ENCODE peak calls at places on chromosomes 12 and 14, in four cellular contexts. M, N, L and U are unnamed samples.
A peak's percentile ranks its signal among the peaks of the same experiment; 100 is the strongest.

GRCh38 chr12:81146228-81147225 is 68.6 kb downstream of the ACSS3 start:
- DNase-seq in M (peak; percentile 87), N (no peak), L (no peak), U (no peak)

GRCh38 chr14:89374908-89375307 is 42.1 kb downstream of the FOXN3 start:
- DNase-seq in M (no peak), N (no peak), L (no peak), U (no peak)

GRCh38 chr14:56378474-56378873 is 201.1 kb upstream of the TMEM260 start:
- DNase-seq in M (no peak), N (no peak), L (no peak), U (no peak)

GRCh38 chr12:94677778-94678177 is 27.4 kb upstream of the TMCC3 start:
- DNase-seq in M (no peak), N (no peak), L (no peak), U (no peak)

GRCh38 chr12:68559246-68559645 is 51.5 kb upstream of the RAP1B start:
- DNase-seq in M (no peak), N (no peak), L (no peak), U (no peak)

GRCh38 chr14:101521306-101521935 is 39.9 kb upstream of the DIO3 start:
- DNase-seq in M (no peak), N (no peak), L (no peak), U (no peak)

GRCh38 chr12:106760184-106760531 is 14.3 kb upstream of the RIC8B start:
- DNase-seq in M (no peak), N (peak; percentile 65), L (peak; percentile 21), U (peak; percentile 80)

GRCh38 chr14:32319368-32320049 is 9.6 kb upstream of the AKAP6 start:
- DNase-seq in M (no peak), N (no peak), L (no peak), U (no peak)

GRCh38 chr12:442235-442884 is 17.4 kb upstream of the B4GALNT3 start:
- DNase-seq in M (peak; percentile 36), N (no peak), L (no peak), U (peak; percentile 86)

GRCh38 chr12:52946797-52947547 is 1.9 kb upstream of the KRT18 start:
- DNase-seq in M (peak; percentile 84), N (no peak), L (no peak), U (no peak)

GRCh38 chr14:98725676-98726075 is 546.3 kb downstream of the BCL11B start:
- DNase-seq in M (no peak), N (no peak), L (no peak), U (no peak)

GRCh38 chr14:86357866-86358265 is 827.9 kb downstream of the FLRT2 start:
- DNase-seq in M (no peak), N (no peak), L (no peak), U (no peak)

GRCh38 chr12:9760699-9761406 is at the start of gene CD69:
- DNase-seq in M (no peak), N (peak; percentile 95), L (no peak), U (no peak)

GRCh38 chr12:90441431-90441830 is 513.5 kb downstream of the CCER1 start:
- DNase-seq in M (no peak), N (no peak), L (no peak), U (no peak)

GRCh38 chr14:25121342-25122129 is 71.6 kb upstream of the STXBP6 start:
- DNase-seq in M (peak; percentile 34), N (no peak), L (no peak), U (no peak)

GRCh38 chr12:19127270-19127669 is 2.3 kb upstream of the PLEKHA5 start:
- DNase-seq in M (no peak), N (no peak), L (no peak), U (no peak)

GRCh38 chr12:44117368-44117767 is 281.5 kb downstream of the TMEM117 start:
- DNase-seq in M (no peak), N (no peak), L (no peak), U (no peak)

GRCh38 chr12:124992874-124993567 is 424 bp upstream of the BRI3BP start:
- DNase-seq in M (peak; percentile 91), N (peak; percentile 69), L (peak; percentile 84), U (peak; percentile 93)
- TF ChIP-seq SUZ12 in M (no peak), N (no peak), L (no peak), U (no peak)

GRCh38 chr14:53571589-53571988 is 385.0 kb downstream of the BMP4 start:
- DNase-seq in M (no peak), N (no peak), L (no peak), U (no peak)

GRCh38 chr14:53571990-53572389 is 384.6 kb downstream of the BMP4 start:
- DNase-seq in M (no peak), N (no peak), L (peak; percentile 13), U (no peak)

GRCh38 chr14:53569471-53569870 is 387.2 kb downstream of the BMP4 start:
- DNase-seq in M (no peak), N (no peak), L (no peak), U (no peak)

GRCh38 chr14:53567236-53567785 is 389.3 kb downstream of the BMP4 start:
- DNase-seq in M (no peak), N (no peak), L (peak; percentile 7), U (peak; percentile 44)

DNA sequence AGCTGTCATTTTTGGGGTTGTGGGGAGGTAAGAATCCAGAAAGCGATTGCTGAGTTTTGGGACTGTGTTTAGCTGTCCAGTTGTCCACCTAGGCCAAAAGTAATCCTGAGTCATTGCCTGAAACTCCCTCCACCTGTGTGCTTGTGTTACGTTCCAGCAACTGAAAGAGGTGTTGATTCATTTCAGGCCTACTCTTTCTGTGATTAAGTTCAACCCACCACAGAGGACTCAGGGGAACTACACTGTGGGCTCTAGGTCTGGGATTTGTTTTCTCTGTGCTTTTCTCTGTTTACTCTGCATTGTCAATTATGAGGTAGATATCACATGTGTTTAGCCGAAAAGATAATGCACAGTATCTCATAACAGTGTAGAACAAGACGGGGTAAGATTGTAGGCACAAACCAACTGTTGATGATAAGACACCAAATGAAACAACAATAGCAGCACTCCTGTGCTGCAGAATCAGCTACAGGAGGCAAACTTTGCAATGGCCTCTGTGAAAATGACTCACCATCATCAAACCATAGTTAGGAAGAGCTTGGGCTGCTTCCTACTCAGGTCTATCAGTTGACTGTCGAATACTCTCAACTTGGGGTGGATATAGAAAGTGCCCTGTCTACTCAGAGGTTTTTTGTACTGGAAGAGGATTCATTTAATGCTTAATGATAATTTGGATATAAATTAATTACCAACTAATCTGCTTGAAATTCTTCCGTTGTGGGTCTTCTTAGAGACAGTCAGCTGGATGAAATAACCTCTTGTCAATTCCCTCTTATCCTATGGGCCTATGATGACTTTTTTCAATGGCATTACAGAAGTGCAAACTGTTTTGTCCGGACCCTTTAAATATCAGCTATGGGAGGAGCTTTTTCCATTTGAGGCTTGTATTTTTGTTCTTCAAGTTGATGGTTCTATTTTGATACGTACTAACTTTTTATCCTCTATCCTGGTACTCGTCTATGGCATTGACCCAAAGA is 385.9 kb downstream of the BMP4 start:
- DNase-seq in M (no peak), N (peak; percentile 69), L (no peak), U (no peak)
- TF ChIP-seq YY1 in M (no peak), N (peak; percentile 75), L (no peak), U (no peak)

GRCh38 chr14:104228221-104228620 is 89.8 kb downstream of the KIF26A start:
- DNase-seq in M (no peak), N (no peak), L (no peak), U (no peak)
- TF ChIP-seq SUZ12 in M (no peak), N (no peak), L (no peak), U (no peak)

DNA sequence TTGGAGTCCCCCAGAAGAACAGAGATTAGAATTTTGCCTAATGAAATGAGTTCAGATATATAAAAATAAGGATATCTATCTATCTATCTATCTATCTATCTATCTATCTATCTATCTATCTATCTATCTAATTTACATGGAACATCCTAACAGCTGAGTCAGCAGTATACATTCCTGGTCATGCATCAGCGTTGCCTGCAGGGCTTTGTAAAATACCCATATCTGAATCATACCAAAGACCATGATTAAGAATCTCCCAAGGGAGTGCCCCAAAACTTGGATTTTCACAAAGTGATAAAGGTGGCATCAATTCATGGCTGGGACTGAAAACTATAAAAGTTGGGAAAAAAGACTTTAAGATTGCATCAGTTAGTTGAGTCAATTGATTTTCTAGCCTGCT is 32.7 kb upstream of the SYT10 start:
- DNase-seq in M (no peak), N (no peak), L (no peak), U (no peak)
- TF ChIP-seq YY1 in M (no peak), N (no peak), L (no peak), U (no peak)

DNA sequence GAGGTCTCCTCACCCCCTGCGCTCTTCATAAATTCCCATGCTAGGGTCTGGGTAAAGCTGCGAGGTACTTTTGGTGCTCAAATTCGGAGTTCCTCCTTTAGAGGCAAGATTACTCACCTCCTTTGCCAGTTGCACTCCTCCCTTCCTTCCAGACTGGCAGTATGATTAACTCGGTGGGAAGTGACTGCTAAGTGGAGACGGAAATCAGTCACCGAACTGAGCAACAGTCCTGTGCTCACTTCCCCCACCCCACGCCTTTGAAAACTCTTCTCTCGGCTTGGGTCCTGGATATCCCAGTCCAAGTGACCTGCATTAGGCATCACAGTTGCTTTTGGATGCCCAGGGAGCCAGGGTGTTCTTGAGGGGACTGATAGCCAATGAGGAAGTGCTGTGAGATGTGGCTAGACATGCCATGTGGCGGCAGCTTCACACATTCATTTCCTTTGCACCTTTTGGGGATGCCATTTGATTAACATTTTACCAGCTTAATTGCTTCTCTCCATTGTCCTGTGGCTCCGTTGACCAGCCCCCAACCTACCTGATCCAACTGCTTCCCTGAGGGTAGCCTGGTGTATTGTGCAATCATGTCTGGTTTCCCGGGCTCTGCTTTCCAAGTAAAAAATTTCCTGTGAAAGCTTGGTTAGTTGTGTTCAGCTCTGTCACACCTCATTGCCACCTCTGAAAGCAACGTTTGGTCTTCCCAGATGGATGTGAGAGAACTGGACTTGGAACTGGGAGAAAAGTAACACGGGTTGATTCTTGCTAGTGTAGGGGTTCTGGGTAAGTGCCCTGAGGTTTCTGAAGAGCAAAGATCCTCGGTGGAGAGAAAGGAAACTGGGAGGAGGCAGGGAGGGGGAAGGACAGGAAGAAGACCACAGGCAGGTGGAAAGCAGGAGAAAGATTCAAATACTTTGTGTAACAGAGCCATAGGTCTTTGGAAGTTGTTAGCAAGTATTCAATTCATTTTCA is 968 bp downstream of the PNP start:
- DNase-seq in M (peak; percentile 47), N (no peak), L (no peak), U (no peak)
- TF ChIP-seq SUZ12 in M (no peak), N (no peak), L (no peak), U (no peak)